ENCODE peak calls at places on chromosomes 5 and 9, in six cellular contexts. O, P, Z, I, F and E are unnamed samples.

GRCh38 chr9:135791431-135792267 is 89.7 kb downstream of the KCNT1 start:
- DNase-seq in O (no peak), P (no peak), Z (no peak), I (no peak), F (no peak), E (no peak)

GRCh38 chr9:13524245-13524644 is 244.8 kb upstream of the MPDZ start:
- DNase-seq in O (no peak), P (no peak), Z (peak; percentile 22), I (no peak), F (no peak), E (no peak)

GRCh38 chr5:42994285-42995151 is 45.6 kb downstream of the ANXA2R start:
- DNase-seq in O (peak; percentile 78), P (peak; percentile 47), Z (peak; percentile 93), I (no peak), F (peak; percentile 94), E (peak; percentile 90)

GRCh38 chr9:6412572-6413364 is at the start of gene UHRF2:
- DNase-seq in O (peak; percentile 99), P (peak; percentile 98), Z (peak; percentile 97), I (peak; percentile 45), F (peak; percentile 98), E (peak; percentile 99)

GRCh38 chr5:79697222-79698164 is 7.9 kb downstream of the CMYA5 start:
- DNase-seq in O (no peak), P (no peak), Z (peak; percentile 65), I (no peak), F (no peak), E (no peak)

GRCh38 chr9:113620377-113621161 is 157.0 kb downstream of the RGS3 start:
- DNase-seq in O (peak; percentile 87), P (peak; percentile 72), Z (peak; percentile 93), I (peak; percentile 20), F (peak; percentile 98), E (peak; percentile 66)

GRCh38 chr9:123542435-123543225 is 186.6 kb downstream of the CRB2 start:
- DNase-seq in O (no peak), P (no peak), Z (no peak), I (no peak), F (no peak), E (no peak)

GRCh38 chr5:55597014-55597981 is 62.5 kb upstream of the PLPP1 start:
- DNase-seq in O (no peak), P (no peak), Z (peak; percentile 82), I (no peak), F (peak; percentile 95), E (peak; percentile 47)

GRCh38 chr5:143683459-143683858 is 128.5 kb upstream of the HMHB1 start:
- DNase-seq in O (no peak), P (no peak), Z (no peak), I (peak; percentile 62), F (no peak), E (no peak)

GRCh38 chr5:54243483-54244080 is 66.8 kb downstream of the ARL15 start:
- DNase-seq in O (no peak), P (peak; percentile 47), Z (peak; percentile 47), I (no peak), F (peak; percentile 32), E (no peak)

GRCh38 chr9:91391426-91392217 is 29.9 kb upstream of the AUH start:
- DNase-seq in O (peak; percentile 57), P (no peak), Z (no peak), I (no peak), F (no peak), E (no peak)

GRCh38 chr9:89631381-89631780 is 26.6 kb downstream of the GADD45G start:
- DNase-seq in O (no peak), P (no peak), Z (no peak), I (no peak), F (no peak), E (no peak)

GRCh38 chr9:128553695-128554094 is 1.3 kb downstream of the SPTAN1 start:
- DNase-seq in O (no peak), P (no peak), Z (peak; percentile 86), I (no peak), F (peak; percentile 74), E (no peak)

GRCh38 chr9:118366228-118366627 is 662.0 kb downstream of the TLR4 start:
- DNase-seq in O (no peak), P (no peak), Z (no peak), I (no peak), F (peak; percentile 16), E (no peak)

GRCh38 chr5:78649816-78650561 is 1.4 kb upstream of the LHFPL2 start:
- DNase-seq in O (no peak), P (no peak), Z (peak; percentile 84), I (no peak), F (peak; percentile 48), E (no peak)

GRCh38 chr5:44536650-44537260 is 147.5 kb upstream of the FGF10 start:
- DNase-seq in O (peak; percentile 30), P (peak; percentile 57), Z (peak; percentile 17), I (peak; percentile 18), F (peak; percentile 31), E (no peak)

GRCh38 chr5:175288048-175288621 is 155.8 kb downstream of the DRD1 start:
- DNase-seq in O (no peak), P (no peak), Z (peak; percentile 7), I (no peak), F (peak; percentile 90), E (no peak)

GRCh38 chr5:78300464-78301045 is 6.1 kb upstream of the AP3B1 start:
- DNase-seq in O (no peak), P (no peak), Z (peak; percentile 23), I (no peak), F (peak; percentile 11), E (no peak)

GRCh38 chr9:137276757-137277328 is 683 bp upstream of the TOR4A start:
- DNase-seq in O (peak; percentile 89), P (peak; percentile 46), Z (peak; percentile 38), I (no peak), F (no peak), E (peak; percentile 83)

GRCh38 chr5:76622973-76623596 is at the start of gene F2RL2:
- DNase-seq in O (no peak), P (peak; percentile 61), Z (peak; percentile 93), I (no peak), F (peak; percentile 83), E (no peak)

GRCh38 chr5:77006124-77006523 is 24.1 kb upstream of the AGGF1 start:
- DNase-seq in O (no peak), P (no peak), Z (no peak), I (no peak), F (no peak), E (no peak)

GRCh38 chr9:68780735-68781134 is 75.7 kb downstream of the PIP5K1B start:
- DNase-seq in O (no peak), P (no peak), Z (peak; percentile 4), I (no peak), F (peak; percentile 21), E (no peak)

GRCh38 chr9:2336055-2336454 is 285.5 kb upstream of the VLDLR start:
- DNase-seq in O (no peak), P (no peak), Z (peak; percentile 1), I (no peak), F (peak; percentile 34), E (no peak)

GRCh38 chr5:128711216-128711615 is 173.2 kb upstream of the FBN2 start:
- DNase-seq in O (no peak), P (no peak), Z (no peak), I (no peak), F (no peak), E (no peak)

GRCh38 chr5:113776832-113777525 is 263.5 kb downstream of the YTHDC2 start:
- DNase-seq in O (peak; percentile 44), P (no peak), Z (no peak), I (no peak), F (peak; percentile 50), E (no peak)

GRCh38 chr5:14173419-14174234 is 30.5 kb downstream of the TRIO start:
- DNase-seq in O (no peak), P (no peak), Z (no peak), I (no peak), F (no peak), E (no peak)